ENCODE peak calls at places on chromosomes 11 and 22, in nine cellular contexts. One of them, this sample, is unnamed.

GRCh38 chr11:72528121-72528520 is 93.8 kb upstream of the CLPB start:
- DNase-seq in brain microvascular endothelial cell: no peak
- DNase-seq in ovary: no peak
- DNase-seq in uterus: no peak
- DNase-seq in breast epithelium: no peak
- DNase-seq in stomach: no peak
- DNase-seq in kidney: no peak
- DNase-seq in keratinocyte: no peak
- DNase-seq in OCI-LY7: no peak
- DNase-seq in this sample: no peak

GRCh38 chr22:37807410-37808293 is at the start of gene GCAT:
- DNase-seq in brain microvascular endothelial cell: peak; percentile 94
- DNase-seq in ovary: peak; percentile 95
- DNase-seq in uterus: peak; percentile 93
- DNase-seq in breast epithelium: peak; percentile 96
- DNase-seq in stomach: peak; percentile 97
- DNase-seq in kidney: peak; percentile 99
- DNase-seq in keratinocyte: peak; percentile 73
- DNase-seq in OCI-LY7: peak; percentile 95
- DNase-seq in this sample: peak; percentile 95

GRCh38 chr11:17394743-17395390 is 6.4 kb upstream of the KCNJ11 start:
- DNase-seq in brain microvascular endothelial cell: no peak
- DNase-seq in ovary: no peak
- DNase-seq in uterus: no peak
- DNase-seq in breast epithelium: no peak
- DNase-seq in stomach: no peak
- DNase-seq in kidney: no peak
- DNase-seq in keratinocyte: no peak
- DNase-seq in OCI-LY7: no peak
- DNase-seq in this sample: no peak

GRCh38 chr11:104895619-104896018 is 2.6 kb downstream of the CASP12 start:
- DNase-seq in brain microvascular endothelial cell: no peak
- DNase-seq in ovary: no peak
- DNase-seq in uterus: no peak
- DNase-seq in breast epithelium: no peak
- DNase-seq in stomach: no peak
- DNase-seq in kidney: no peak
- DNase-seq in keratinocyte: no peak
- DNase-seq in OCI-LY7: no peak
- DNase-seq in this sample: no peak

GRCh38 chr11:3660960-3661359 is 10.2 kb downstream of the CHRNA10 start:
- DNase-seq in brain microvascular endothelial cell: no peak
- DNase-seq in ovary: no peak
- DNase-seq in uterus: no peak
- DNase-seq in breast epithelium: no peak
- DNase-seq in stomach: no peak
- DNase-seq in kidney: no peak
- DNase-seq in keratinocyte: no peak
- DNase-seq in OCI-LY7: no peak
- DNase-seq in this sample: no peak

GRCh38 chr22:47111626-47112373 is 349.4 kb downstream of the TBC1D22A start:
- DNase-seq in brain microvascular endothelial cell: peak; percentile 39
- DNase-seq in ovary: no peak
- DNase-seq in uterus: peak; percentile 46
- DNase-seq in breast epithelium: no peak
- DNase-seq in stomach: no peak
- DNase-seq in kidney: no peak
- DNase-seq in keratinocyte: no peak
- DNase-seq in OCI-LY7: no peak
- DNase-seq in this sample: no peak

GRCh38 chr11:82047200-82047599 is 686.5 kb downstream of the FAM181B start:
- DNase-seq in brain microvascular endothelial cell: no peak
- DNase-seq in ovary: no peak
- DNase-seq in uterus: no peak
- DNase-seq in breast epithelium: no peak
- DNase-seq in stomach: no peak
- DNase-seq in kidney: no peak
- DNase-seq in keratinocyte: no peak
- DNase-seq in OCI-LY7: no peak
- DNase-seq in this sample: no peak

GRCh38 chr11:44358713-44359112 is 48.8 kb upstream of the ALX4 start:
- DNase-seq in brain microvascular endothelial cell: no peak
- DNase-seq in ovary: no peak
- DNase-seq in uterus: no peak
- DNase-seq in breast epithelium: no peak
- DNase-seq in stomach: no peak
- DNase-seq in kidney: no peak
- DNase-seq in keratinocyte: no peak
- DNase-seq in OCI-LY7: no peak
- DNase-seq in this sample: no peak

GRCh38 chr11:129785383-129786111 is 30.1 kb upstream of the TMEM45B start:
- DNase-seq in brain microvascular endothelial cell: no peak
- DNase-seq in ovary: no peak
- DNase-seq in uterus: no peak
- DNase-seq in breast epithelium: no peak
- DNase-seq in stomach: no peak
- DNase-seq in kidney: no peak
- DNase-seq in keratinocyte: no peak
- DNase-seq in OCI-LY7: peak; percentile 2
- DNase-seq in this sample: no peak

GRCh38 chr22:30881361-30882180 is 87.0 kb downstream of the MORC2 start:
- DNase-seq in brain microvascular endothelial cell: no peak
- DNase-seq in ovary: no peak
- DNase-seq in uterus: no peak
- DNase-seq in breast epithelium: no peak
- DNase-seq in stomach: peak; percentile 54
- DNase-seq in kidney: peak; percentile 49
- DNase-seq in keratinocyte: no peak
- DNase-seq in OCI-LY7: no peak
- DNase-seq in this sample: no peak

GRCh38 chr22:50170453-50171318 is at the start of gene PANX2:
- DNase-seq in brain microvascular endothelial cell: no peak
- DNase-seq in ovary: peak; percentile 35
- DNase-seq in uterus: no peak
- DNase-seq in breast epithelium: no peak
- DNase-seq in stomach: no peak
- DNase-seq in kidney: peak; percentile 76
- DNase-seq in keratinocyte: no peak
- DNase-seq in OCI-LY7: no peak
- DNase-seq in this sample: no peak

GRCh38 chr22:49599039-49599438 is 228.6 kb downstream of the BRD1 start:
- DNase-seq in brain microvascular endothelial cell: no peak
- DNase-seq in ovary: no peak
- DNase-seq in uterus: no peak
- DNase-seq in breast epithelium: no peak
- DNase-seq in stomach: no peak
- DNase-seq in kidney: no peak
- DNase-seq in keratinocyte: no peak
- DNase-seq in OCI-LY7: no peak
- DNase-seq in this sample: no peak

GRCh38 chr11:119438599-119438998 is 15.6 kb upstream of the THY1 start:
- DNase-seq in brain microvascular endothelial cell: no peak
- DNase-seq in ovary: no peak
- DNase-seq in uterus: no peak
- DNase-seq in breast epithelium: no peak
- DNase-seq in stomach: no peak
- DNase-seq in kidney: no peak
- DNase-seq in keratinocyte: no peak
- DNase-seq in OCI-LY7: no peak
- DNase-seq in this sample: no peak

GRCh38 chr11:65415499-65416340 is 6.9 kb upstream of the NEAT1 start:
- DNase-seq in brain microvascular endothelial cell: no peak
- DNase-seq in ovary: peak; percentile 35
- DNase-seq in uterus: no peak
- DNase-seq in breast epithelium: no peak
- DNase-seq in stomach: no peak
- DNase-seq in kidney: peak; percentile 75
- DNase-seq in keratinocyte: no peak
- DNase-seq in OCI-LY7: no peak
- DNase-seq in this sample: peak; percentile 18

GRCh38 chr11:73265853-73266643 is 6.1 kb upstream of the P2RY6 start:
- DNase-seq in brain microvascular endothelial cell: no peak
- DNase-seq in ovary: no peak
- DNase-seq in uterus: no peak
- DNase-seq in breast epithelium: no peak
- DNase-seq in stomach: peak; percentile 23
- DNase-seq in kidney: no peak
- DNase-seq in keratinocyte: no peak
- DNase-seq in OCI-LY7: no peak
- DNase-seq in this sample: no peak

GRCh38 chr11:11081786-11082185 is 223.9 kb upstream of the ZBED5 start:
- DNase-seq in brain microvascular endothelial cell: no peak
- DNase-seq in ovary: no peak
- DNase-seq in uterus: no peak
- DNase-seq in breast epithelium: no peak
- DNase-seq in stomach: no peak
- DNase-seq in kidney: no peak
- DNase-seq in keratinocyte: no peak
- DNase-seq in OCI-LY7: no peak
- DNase-seq in this sample: no peak

GRCh38 chr11:59602432-59602831 is 13.1 kb downstream of the OSBP start:
- DNase-seq in brain microvascular endothelial cell: no peak
- DNase-seq in ovary: no peak
- DNase-seq in uterus: no peak
- DNase-seq in breast epithelium: no peak
- DNase-seq in stomach: no peak
- DNase-seq in kidney: no peak
- DNase-seq in keratinocyte: no peak
- DNase-seq in OCI-LY7: no peak
- DNase-seq in this sample: no peak

GRCh38 chr11:34342008-34342533 is 15.7 kb downstream of the ABTB2 start:
- DNase-seq in brain microvascular endothelial cell: no peak
- DNase-seq in ovary: peak; percentile 35
- DNase-seq in uterus: no peak
- DNase-seq in breast epithelium: peak; percentile 26
- DNase-seq in stomach: no peak
- DNase-seq in kidney: no peak
- DNase-seq in keratinocyte: no peak
- DNase-seq in OCI-LY7: no peak
- DNase-seq in this sample: no peak
- H3K4me3 ChIP-seq in brain microvascular endothelial cell: no peak overlapping the region
- H3K4me3 ChIP-seq in ovary: no peak overlapping the region
- H3K4me3 ChIP-seq in uterus: no peak overlapping the region
- H3K4me3 ChIP-seq in breast epithelium: no peak overlapping the region
- H3K4me3 ChIP-seq in stomach: no peak overlapping the region
- H3K4me3 ChIP-seq in kidney: no peak overlapping the region
- H3K4me3 ChIP-seq in keratinocyte: no peak overlapping the region
- H3K4me3 ChIP-seq in OCI-LY7: no peak overlapping the region
- H3K4me3 ChIP-seq in this sample: no peak overlapping the region

GRCh38 chr11:92675810-92676209 is 293.6 kb upstream of the MTNR1B start:
- DNase-seq in brain microvascular endothelial cell: no peak
- DNase-seq in ovary: no peak
- DNase-seq in uterus: no peak
- DNase-seq in breast epithelium: no peak
- DNase-seq in stomach: no peak
- DNase-seq in kidney: no peak
- DNase-seq in keratinocyte: no peak
- DNase-seq in OCI-LY7: no peak
- DNase-seq in this sample: no peak
- H3K27ac ChIP-seq in brain microvascular endothelial cell: no peak overlapping the region
- H3K27ac ChIP-seq in ovary: no peak overlapping the region
- H3K27ac ChIP-seq in uterus: no peak overlapping the region
- H3K27ac ChIP-seq in breast epithelium: no peak overlapping the region
- H3K27ac ChIP-seq in stomach: no peak overlapping the region
- H3K27ac ChIP-seq in kidney: no peak overlapping the region
- H3K27ac ChIP-seq in keratinocyte: no peak overlapping the region
- H3K27ac ChIP-seq in OCI-LY7: no peak overlapping the region
- H3K27ac ChIP-seq in this sample: no peak overlapping the region

DNA sequence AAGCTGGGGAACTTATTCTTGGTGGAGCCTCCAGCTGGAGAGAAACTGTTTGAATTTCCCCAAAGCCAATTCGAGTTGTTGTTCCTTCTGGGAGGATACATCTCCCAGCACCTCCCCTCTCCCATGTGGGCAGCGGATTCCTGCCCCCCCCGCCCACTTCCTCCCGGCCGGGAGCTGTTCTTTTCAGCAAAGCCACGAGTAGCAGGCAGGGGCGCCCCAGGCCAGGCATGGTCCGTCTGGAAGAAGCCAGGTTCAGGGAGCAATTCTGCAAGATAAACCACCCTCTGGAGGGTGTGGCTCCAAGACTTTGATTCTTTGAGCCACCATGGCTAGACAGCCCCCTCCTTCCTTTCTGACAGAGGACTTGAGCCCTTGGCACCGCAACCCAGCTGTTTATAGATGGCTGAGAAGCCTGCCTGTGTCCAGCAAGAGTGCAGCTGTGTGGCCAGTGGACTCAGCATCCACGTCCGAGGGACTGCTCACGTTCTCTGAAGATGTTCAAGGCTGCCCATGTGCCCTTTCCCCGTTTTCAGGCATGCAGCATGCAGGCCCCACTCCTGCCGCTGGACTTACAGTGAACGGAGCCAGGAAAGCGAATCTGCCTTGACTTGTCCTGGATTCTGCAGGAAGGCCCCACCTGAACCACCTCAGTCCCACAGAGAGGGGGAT is 170.3 kb downstream of the CTTN start:
- DNase-seq in brain microvascular endothelial cell: peak; percentile 23
- DNase-seq in ovary: peak; percentile 55
- DNase-seq in uterus: peak; percentile 27
- DNase-seq in breast epithelium: no peak
- DNase-seq in stomach: no peak
- DNase-seq in kidney: peak; percentile 78
- DNase-seq in keratinocyte: no peak
- DNase-seq in OCI-LY7: no peak
- DNase-seq in this sample: no peak
- TF ChIP-seq CTCF in brain microvascular endothelial cell: peak; percentile 40
- TF ChIP-seq CTCF in ovary: no peak
- TF ChIP-seq CTCF in uterus: no peak
- TF ChIP-seq CTCF in breast epithelium: no peak
- TF ChIP-seq CTCF in stomach: no peak
- TF ChIP-seq CTCF in kidney: no peak
- TF ChIP-seq CTCF in keratinocyte: no peak
- TF ChIP-seq CTCF in OCI-LY7: no peak
- TF ChIP-seq CTCF in this sample: peak; percentile 20

DNA sequence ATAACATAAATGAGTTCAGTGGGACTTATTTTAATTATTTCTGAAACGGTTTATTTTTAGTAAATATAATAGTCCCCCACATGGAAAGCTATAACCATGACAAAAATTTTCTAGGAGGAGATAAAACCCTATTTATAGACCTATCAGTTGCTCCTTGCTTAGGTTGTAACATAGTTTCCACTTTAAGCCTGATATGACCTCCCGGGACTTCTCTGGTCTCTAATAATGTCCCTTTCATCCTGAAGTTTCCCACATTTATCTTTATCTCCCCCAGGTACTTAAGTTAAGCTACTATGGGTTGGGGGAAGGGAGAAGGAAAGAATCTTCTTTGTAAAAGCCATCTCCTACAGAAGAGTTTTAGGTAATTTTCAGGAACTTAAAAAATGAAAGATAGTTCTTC is 117.7 kb downstream of the RBFOX2 start:
- DNase-seq in brain microvascular endothelial cell: no peak
- DNase-seq in ovary: no peak
- DNase-seq in uterus: no peak
- DNase-seq in breast epithelium: no peak
- DNase-seq in stomach: no peak
- DNase-seq in kidney: no peak
- DNase-seq in keratinocyte: no peak
- DNase-seq in OCI-LY7: no peak
- DNase-seq in this sample: no peak
- H3K4me3 ChIP-seq in brain microvascular endothelial cell: no peak overlapping the region
- H3K4me3 ChIP-seq in ovary: no peak overlapping the region
- H3K4me3 ChIP-seq in uterus: no peak overlapping the region
- H3K4me3 ChIP-seq in breast epithelium: no peak overlapping the region
- H3K4me3 ChIP-seq in stomach: no peak overlapping the region
- H3K4me3 ChIP-seq in kidney: no peak overlapping the region
- H3K4me3 ChIP-seq in keratinocyte: no peak overlapping the region
- H3K4me3 ChIP-seq in OCI-LY7: no peak overlapping the region
- H3K4me3 ChIP-seq in this sample: no peak overlapping the region

This sample was measured in dorsolateral prefrontal cortex.